ENCODE peak calls at places on chromosomes 4 and X, in four cellular contexts. P is stimulated activated CD4-positive, alpha-beta T cell treated with anti-CD3 and anti-CD28 coated beads, TNF-alpha, amount 100 ng/mL, for 4 hours; N is effector CD4-positive, alpha-beta T cell; I is HAP-1. O is an unnamed sample.

GRCh38 chr4:16505726-16506125 is 279.5 kb upstream of the TAPT1 start:
- DNase-seq in I (no peak), N (no peak), P (no peak), O (no peak)

GRCh38 chrX:57103489-57103888 is 17.9 kb downstream of the SPIN2B start:
- DNase-seq in I (no peak), N (no peak), P (no peak), O (no peak)

GRCh38 chr4:2591189-2591588 is 54.7 kb downstream of the FAM193A start:
- DNase-seq in I (no peak), N (no peak), P (no peak), O (no peak)

GRCh38 chr4:24655971-24656370 is 71.6 kb upstream of the DHX15 start:
- DNase-seq in I (peak), P (no peak), N (no peak), O (no peak)

GRCh38 chr4:74549936-74550335 is 105.0 kb downstream of the AREG start:
- DNase-seq in P (no peak), I (no peak), N (no peak), O (no peak)

GRCh38 chr4:17702666-17703065 is 78.8 kb downstream of the FAM184B start:
- DNase-seq in N (no peak), P (no peak), I (no peak), O (no peak)

GRCh38 chrX:27728291-27728690 is 79.5 kb upstream of the MAGEB10 start:
- DNase-seq in P (no peak), I (no peak), N (no peak), O (no peak)

GRCh38 chrX:80014141-80014940 is at the start of gene TBX22:
- DNase-seq in I (no peak), P (no peak), N (no peak), O (no peak)

GRCh38 chr4:1187182-1187581 is 14.8 kb upstream of the SPON2 start:
- DNase-seq in I (no peak), N (no peak), P (no peak), O (no peak)

GRCh38 chrX:9500584-9500983 is 35.7 kb downstream of the TBL1X start:
- DNase-seq in N (no peak), I (no peak), P (no peak), O (no peak)

GRCh38 chr4:126991965-126992364 is 640.8 kb upstream of the INTU start:
- DNase-seq in I (no peak), N (no peak), P (no peak), O (no peak)

GRCh38 chr4:105280338-105280809 is 133.7 kb downstream of the TET2 start:
- DNase-seq in I (no peak), N (no peak), P (no peak), O (no peak)

GRCh38 chr4:53790286-53790685 is 199.0 kb upstream of the LNX1 start:
- DNase-seq in P (no peak), I (no peak), N (no peak), O (no peak)

GRCh38 chrX:12411831-12412230 is 273.6 kb downstream of the FRMPD4 start:
- DNase-seq in P (no peak), N (no peak), I (no peak), O (no peak)

GRCh38 chrX:83469551-83469950 is 38.5 kb upstream of the POU3F4 start:
- DNase-seq in N (no peak), P (no peak), I (peak), O (no peak)

O was measured in activated T-helper 9 cell treated with anti-CD3 and anti-CD28 coated beads, Interleukin-2, amount 50 U/mL, for 16 hours.